ENCODE peak calls at places on chromosomes 12 and 14, in four cellular contexts. E, H, D and W are unnamed samples.

GRCh38 chr12:124883263-124883876 is 19.7 kb upstream of the SCARB1 start:
- DNase-seq in E (no peak), D (no peak), H (no peak), W (no peak)

GRCh38 chr14:102666635-102667034 is 74.2 kb downstream of the RCOR1 start:
- DNase-seq in H (no peak), E (no peak), D (no peak), W (no peak)

GRCh38 chr12:9049520-9050133 is 60.3 kb downstream of the KLRG1 start:
- DNase-seq in H (peak; percentile 61), E (peak; percentile 34), D (peak; percentile 56), W (peak; percentile 67)

GRCh38 chr12:111635524-111635923 is 36.4 kb upstream of the ATXN2 start:
- DNase-seq in E (no peak), D (no peak), H (no peak), W (no peak)

GRCh38 chr12:93741741-93742085 is 64.5 kb downstream of the CRADD start:
- DNase-seq in D (peak; percentile 45), H (no peak), E (peak; percentile 29), W (peak; percentile 32)

GRCh38 chr12:28026701-28027100 is 54.2 kb upstream of the PTHLH start:
- DNase-seq in D (peak; percentile 100), H (peak; percentile 6), E (no peak), W (no peak)

GRCh38 chr12:8047842-8048241 is 15.3 kb downstream of the FOXJ2 start:
- DNase-seq in H (no peak), E (no peak), D (no peak), W (no peak)

GRCh38 chr12:49867580-49868341 is 24.9 kb upstream of the BCDIN3D start:
- DNase-seq in H (peak; percentile 43), E (no peak), D (peak; percentile 35), W (peak; percentile 35)

GRCh38 chr14:71652368-71652767 is 279.9 kb upstream of the RGS6 start:
- DNase-seq in D (no peak), E (no peak), H (no peak), W (no peak)

GRCh38 chr12:99140017-99140726 is 495.1 kb downstream of the APAF1 start:
- DNase-seq in H (no peak), E (no peak), D (no peak), W (no peak)

GRCh38 chr12:78470354-78471195 is 394.0 kb upstream of the SYT1 start:
- DNase-seq in D (peak; percentile 64), E (peak; percentile 6), H (peak; percentile 45), W (peak; percentile 43)

GRCh38 chr12:109492371-109492770 is 14.9 kb downstream of the UBE3B start:
- DNase-seq in H (no peak), D (peak; percentile 20), E (no peak), W (no peak)

GRCh38 chr14:63901434-63902085 is 48.8 kb downstream of the SYNE2 start:
- DNase-seq in D (no peak), E (no peak), H (peak; percentile 67), W (no peak)

GRCh38 chr14:34699873-34700621 is 14.3 kb downstream of the CFL2 start:
- DNase-seq in E (peak; percentile 65), H (peak; percentile 93), D (peak; percentile 92), W (peak; percentile 58)

GRCh38 chr12:78898416-78898815 is 33.8 kb downstream of the SYT1 start:
- DNase-seq in E (no peak), H (no peak), D (no peak), W (no peak)

GRCh38 chr14:50335989-50336391 is 23.9 kb downstream of the DMAC2L start:
- DNase-seq in H (peak; percentile 60), D (no peak), E (no peak), W (no peak)

GRCh38 chr12:18951219-18951618 is 178.3 kb upstream of the PLEKHA5 start:
- DNase-seq in D (no peak), H (no peak), E (no peak), W (no peak)

GRCh38 chr12:131539381-131539780 is 171.5 kb upstream of the SFSWAP start:
- DNase-seq in E (no peak), H (no peak), D (no peak), W (no peak)

GRCh38 chr12:12892670-12893290 is 1.4 kb downstream of the GPRC5A start:
- DNase-seq in D (peak; percentile 42), E (no peak), H (no peak), W (no peak)

GRCh38 chr12:104668274-104668718 is 211.5 kb downstream of the CHST11 start:
- DNase-seq in H (peak; percentile 100), D (no peak), E (no peak), W (peak; percentile 74)

GRCh38 chr12:104213952-104214351 is 1.6 kb upstream of the TXNRD1 start:
- DNase-seq in H (peak; percentile 76), D (peak; percentile 89), E (no peak), W (no peak)

GRCh38 chr12:8860165-8860961 is 37.9 kb downstream of the A2ML1 start:
- DNase-seq in E (no peak), D (peak; percentile 36), H (peak; percentile 49), W (peak; percentile 55)

GRCh38 chr14:61139006-61139599 is 142.0 kb downstream of the TMEM30B start:
- DNase-seq in E (no peak), H (no peak), D (no peak), W (no peak)

GRCh38 chr14:51293149-51293925 is 53.3 kb downstream of the TMX1 start:
- DNase-seq in D (no peak), H (peak; percentile 63), E (no peak), W (no peak)

GRCh38 chr14:100824156-100824555 is 1.8 kb upstream of the MEG3 start:
- DNase-seq in E (no peak), H (no peak), D (no peak), W (no peak)

GRCh38 chr12:113208041-113208934 is 13.0 kb upstream of the TPCN1 start:
- DNase-seq in D (no peak), E (no peak), H (peak; percentile 80), W (no peak)

GRCh38 chr14:56004807-56005579 is 113.2 kb upstream of the PELI2 start:
- DNase-seq in E (peak; percentile 22), D (no peak), H (peak; percentile 94), W (peak; percentile 85)

GRCh38 chr14:53285064-53285463 is 131.9 kb upstream of the DDHD1 start:
- DNase-seq in E (no peak), D (no peak), H (no peak), W (no peak)
- H3K4me2 ChIP-seq in E (no peak overlapping the region), D (no peak overlapping the region), H (no peak overlapping the region), W (no peak overlapping the region)

GRCh38 chr12:6367065-6367968 is 8.0 kb downstream of the SCNN1A start:
- DNase-seq in E (no peak), D (peak; percentile 36), H (peak; percentile 42), W (no peak)
- H3K4me2 ChIP-seq in E (peak overlapping the region; percentile 11), D (peak overlapping the region; percentile 21), H (no peak overlapping the region), W (no peak overlapping the region)

GRCh38 chr14:91048256-91048655 is 12.2 kb downstream of the RPS6KA5 start:
- DNase-seq in E (no peak), D (no peak), H (no peak), W (no peak)
- H3K4me2 ChIP-seq in E (no peak overlapping the region), D (no peak overlapping the region), H (no peak overlapping the region), W (no peak overlapping the region)

GRCh38 chr12:65896743-65897142 is 72.5 kb downstream of the HMGA2 start:
- DNase-seq in E (no peak), D (no peak), H (no peak), W (no peak)
- H3K4me2 ChIP-seq in E (peak overlapping the region; percentile 78), D (no peak overlapping the region), H (no peak overlapping the region), W (peak overlapping the region; percentile 66)